ENCODE peak calls at places on chromosome 10, in eight cellular contexts. W is heart right ventricle; F is AG04450; Z is CD8-positive, alpha-beta T cell; B is glutamatergic neuron; Q is kidney epithelial cell; T is natural killer cell; Y is foreskin fibroblast. I is an unnamed sample.

GRCh38 chr10:32403091-32403490 is 42.8 kb upstream of the CCDC7 start:
- DNase-seq in Y (no peak), Z (no peak), B (no peak), W (no peak), F (no peak), T (no peak), Q (no peak), I (no peak)

GRCh38 chr10:30059209-30060107 is at the start of gene JCAD:
- DNase-seq in Z (peak; percentile 23), B (peak; percentile 89), F (no peak), T (peak; percentile 53), Q (no peak), W (peak; percentile 85), Y (peak; percentile 81), I (peak; percentile 85)

GRCh38 chr10:32271617-32272016 is 75.3 kb downstream of the EPC1 start:
- DNase-seq in T (no peak), F (no peak), Q (no peak), Z (no peak), W (no peak), B (no peak), Y (peak; percentile 53), I (no peak)

GRCh38 chr10:125137601-125138438 is 22.5 kb downstream of the CTBP2 start:
- DNase-seq in W (no peak), T (no peak), Z (no peak), Y (no peak), F (no peak), B (no peak), Q (no peak), I (no peak)

GRCh38 chr10:118917701-118918100 is 111.8 kb upstream of the NANOS1 start:
- DNase-seq in Q (no peak), F (no peak), T (no peak), Y (no peak), W (no peak), B (no peak), Z (no peak), I (no peak)

GRCh38 chr10:76033457-76034196 is 602.2 kb downstream of the LRMDA start:
- DNase-seq in T (no peak), W (no peak), Z (no peak), B (no peak), Q (no peak), Y (peak; percentile 71), F (no peak), I (no peak)

GRCh38 chr10:111107846-111108245 is 31.0 kb downstream of the ADRA2A start:
- DNase-seq in Z (no peak), T (no peak), F (no peak), Q (no peak), B (no peak), Y (no peak), W (no peak), I (no peak)

GRCh38 chr10:14022954-14023353 is 307.8 kb downstream of the FRMD4A start:
- DNase-seq in Z (no peak), F (no peak), Q (no peak), B (no peak), W (no peak), Y (no peak), T (no peak), I (no peak)

GRCh38 chr10:132546567-132547420 is 9.2 kb downstream of the INPP5A start:
- DNase-seq in T (no peak), Z (no peak), F (no peak), Q (peak; percentile 81), Y (no peak), B (no peak), W (no peak), I (peak; percentile 70)

GRCh38 chr10:131215776-131216175 is 95.7 kb downstream of the TCERG1L start:
- DNase-seq in F (no peak), Q (no peak), W (no peak), Y (no peak), T (no peak), B (no peak), Z (no peak), I (no peak)

GRCh38 chr10:51162002-51162401 is 87.7 kb downstream of the PRKG1 start:
- DNase-seq in F (no peak), Q (no peak), W (peak; percentile 44), T (no peak), Z (no peak), Y (no peak), B (peak; percentile 28), I (no peak)

GRCh38 chr10:67670401-67670800 is 25.6 kb downstream of the CTNNA3 start:
- DNase-seq in Z (no peak), Y (no peak), F (no peak), Q (no peak), T (no peak), W (no peak), B (no peak), I (no peak)

GRCh38 chr10:79380125-79380917 is 33.1 kb downstream of the PPIF start:
- DNase-seq in Q (no peak), B (no peak), W (no peak), Y (peak; percentile 84), Z (no peak), F (no peak), T (peak; percentile 10), I (no peak)

GRCh38 chr10:24552346-24553016 is 171.2 kb downstream of the ARHGAP21 start:
- DNase-seq in Y (no peak), Q (no peak), W (no peak), B (peak; percentile 32), F (no peak), T (no peak), Z (no peak), I (no peak)

DNA sequence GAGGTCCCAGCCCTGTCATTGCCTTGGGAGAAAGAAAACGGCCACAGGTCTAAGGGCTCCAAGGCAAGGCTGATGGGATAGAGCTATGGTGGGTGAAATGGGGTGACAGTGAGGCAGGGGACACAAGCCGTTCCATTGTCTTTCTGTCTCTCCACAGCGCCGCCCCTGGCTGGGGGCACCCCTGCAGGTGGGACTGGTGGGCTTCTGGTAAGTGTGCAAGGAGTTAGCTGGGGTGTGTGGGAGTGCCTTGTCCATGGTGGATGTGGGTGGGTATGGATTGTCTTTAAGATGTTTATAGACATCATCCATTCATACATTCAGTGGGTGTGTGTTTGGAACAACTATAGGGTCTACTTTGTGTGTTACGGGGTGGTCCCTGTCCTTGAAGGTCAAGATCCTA is 7.5 kb downstream of the SFXN3 start:
- DNase-seq in B (no peak), W (no peak), Z (no peak), T (no peak), Q (no peak), Y (no peak), F (no peak), I (peak; percentile 30)
- TF ChIP-seq CTCF in B (no peak), W (no peak), Z (no peak), T (no peak), Q (no peak), Y (no peak), F (no peak), I (no peak)

GRCh38 chr10:116385994-116386809 is 41.4 kb upstream of the PNLIPRP3 start:
- DNase-seq in B (no peak), T (no peak), Q (peak; percentile 2), W (no peak), Y (peak; percentile 54), Z (no peak), F (no peak), I (no peak)
- TF ChIP-seq CTCF in B (peak; percentile 74), T (peak; percentile 30), Q (peak; percentile 47), W (peak; percentile 64), Y (peak; percentile 47), Z (peak; percentile 57), F (peak; percentile 58), I (peak; percentile 54)

DNA sequence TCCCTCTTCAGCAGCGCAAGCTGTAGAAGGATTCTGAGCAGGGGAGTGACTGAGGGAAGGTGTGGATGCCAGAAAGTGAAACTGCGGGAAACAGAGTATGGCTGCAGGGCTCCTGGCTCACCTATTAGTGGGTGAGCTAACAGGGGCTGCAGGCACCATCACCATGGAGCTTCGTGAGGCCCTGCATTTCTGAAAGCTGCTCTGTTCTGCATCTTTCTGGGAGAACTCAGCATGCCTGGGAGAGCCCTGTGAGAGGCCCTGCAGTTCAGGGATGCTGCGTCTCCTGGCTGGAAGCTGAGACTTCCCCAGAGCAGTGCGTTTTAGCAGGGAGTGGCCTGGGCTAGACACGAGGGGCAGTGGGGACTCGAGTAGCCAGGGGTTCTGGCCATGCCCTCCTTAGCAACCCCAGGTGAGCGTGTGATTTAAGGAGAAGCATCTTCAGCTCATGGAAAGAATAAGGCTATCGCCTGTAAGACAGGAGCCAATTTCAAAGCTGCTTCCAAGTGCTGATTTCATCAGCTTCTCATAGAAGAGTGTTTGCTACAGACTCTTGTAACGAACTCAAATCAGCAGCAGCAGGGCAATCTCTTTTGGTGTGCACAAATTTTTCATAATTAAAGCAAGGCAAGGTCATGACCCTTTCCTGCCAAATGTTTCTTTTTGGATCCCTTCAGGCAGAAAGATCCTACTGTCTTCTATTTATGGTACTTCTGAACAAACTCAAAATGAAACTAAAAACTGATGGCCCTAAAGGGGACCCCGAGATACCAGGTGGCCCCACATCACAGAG is 293.6 kb upstream of the ZNF32 start:
- DNase-seq in T (no peak), Z (no peak), Q (no peak), F (no peak), B (no peak), Y (peak; percentile 38), W (no peak), I (no peak)
- TF ChIP-seq CTCF in T (no peak), Z (no peak), Q (no peak), F (no peak), B (no peak), Y (no peak), W (no peak), I (no peak)

GRCh38 chr10:74150151-74151056 is at the start of gene AP3M1:
- DNase-seq in B (peak; percentile 77), T (peak; percentile 75), Q (no peak), Z (peak; percentile 71), Y (no peak), F (no peak), W (peak; percentile 82), I (peak; percentile 80)

GRCh38 chr10:74153676-74154075 is 2.7 kb downstream of the ADK start:
- DNase-seq in Z (no peak), Q (no peak), Y (no peak), W (no peak), T (no peak), F (no peak), B (no peak), I (no peak)

GRCh38 chr10:74151879-74152722 is 1.1 kb downstream of the ADK start:
- DNase-seq in T (no peak), Y (peak; percentile 33), Z (no peak), W (no peak), Q (no peak), B (no peak), F (no peak), I (no peak)

GRCh38 chr10:74153123-74153522 is 2.1 kb downstream of the ADK start:
- DNase-seq in F (no peak), Q (no peak), Y (peak; percentile 76), T (no peak), B (no peak), W (no peak), Z (no peak), I (no peak)

GRCh38 chr10:74151057-74151878 is at the start of gene ADK:
- DNase-seq in B (peak; percentile 100), W (peak; percentile 99), Z (peak; percentile 99), T (peak; percentile 100), F (peak; percentile 95), Q (peak; percentile 87), Y (peak; percentile 99), I (peak; percentile 99)
- TF ChIP-seq CTCF in B (no peak), W (peak; percentile 45), Z (peak; percentile 22), T (peak; percentile 49), F (peak; percentile 41), Q (peak; percentile 15), Y (peak; percentile 37), I (peak; percentile 39)

I was measured in B cell.